ENCODE peak calls at places on chromosomes 6 and 20, in seven cellular contexts. T is cardiac muscle cell, P is endothelial cell, Q is GM12864, Y is fibroblast of mammary gland, O is vagina, C is psoas muscle. V is an unnamed sample.
A peak's percentile ranks its signal among the peaks of the same experiment; 100 is the strongest.

GRCh38 chr6:168416531-168416930 is 24.5 kb upstream of the SMOC2 start:
- DNase-seq in T (no peak), P (no peak), Q (no peak), Y (no peak), O (no peak), C (no peak), V (no peak)

GRCh38 chr6:31585531-31585930 is 546 bp upstream of the LST1 start:
- DNase-seq in T (no peak), P (no peak), Q (no peak), Y (peak; percentile 19), O (no peak), C (no peak), V (no peak)

GRCh38 chr6:73088138-73088813 is 137.0 kb downstream of the KHDC1L start:
- DNase-seq in T (no peak), P (no peak), Q (peak; percentile 18), Y (no peak), O (no peak), C (no peak), V (no peak)

GRCh38 chr20:23497458-23498026 is 6.6 kb downstream of the CST8 start:
- DNase-seq in T (no peak), P (no peak), Q (no peak), Y (no peak), O (no peak), C (no peak), V (no peak)

GRCh38 chr6:140670013-140670412 is 1295.6 kb upstream of the CITED2 start:
- DNase-seq in T (no peak), P (no peak), Q (no peak), Y (peak; percentile 70), O (no peak), C (no peak), V (no peak)

GRCh38 chr6:155595264-155595663 is 139.6 kb upstream of the NOX3 start:
- DNase-seq in T (no peak), P (no peak), Q (no peak), Y (no peak), O (no peak), C (no peak), V (no peak)

GRCh38 chr20:25274891-25275812 is 27.3 kb downstream of the PYGB start:
- DNase-seq in T (no peak), P (no peak), Q (no peak), Y (no peak), O (no peak), C (peak; percentile 71), V (peak; percentile 14)

GRCh38 chr20:17657079-17657825 is 24.8 kb downstream of the RRBP1 start:
- DNase-seq in T (peak; percentile 51), P (no peak), Q (no peak), Y (no peak), O (no peak), C (no peak), V (no peak)

GRCh38 chr6:82988904-82989303 is 76.7 kb downstream of the UBE3D start:
- DNase-seq in T (no peak), P (no peak), Q (no peak), Y (peak; percentile 10), O (no peak), C (no peak), V (no peak)

GRCh38 chr6:111676383-111676782 is 70.7 kb upstream of the TRAF3IP2 start:
- DNase-seq in T (no peak), P (no peak), Q (no peak), Y (no peak), O (peak; percentile 5), C (no peak), V (no peak)

GRCh38 chr6:145583753-145584152 is 151.6 kb downstream of the EPM2A start:
- DNase-seq in T (no peak), P (no peak), Q (no peak), Y (no peak), O (no peak), C (no peak), V (no peak)

GRCh38 chr6:123380257-123380656 is 256.5 kb downstream of the TRDN start:
- DNase-seq in T (peak; percentile 67), P (peak; percentile 39), Q (no peak), Y (peak; percentile 43), O (no peak), C (no peak), V (no peak)

GRCh38 chr6:22231616-22232015 is 65.2 kb downstream of the PRL start:
- DNase-seq in T (no peak), P (no peak), Q (no peak), Y (no peak), O (no peak), C (no peak), V (no peak)

GRCh38 chr6:73656501-73657145 is 2.8 kb upstream of the SLC17A5 start:
- DNase-seq in T (no peak), P (no peak), Q (no peak), Y (no peak), O (no peak), C (no peak), V (no peak)

GRCh38 chr20:383889-384288 is 3.3 kb downstream of the TRIB3 start:
- DNase-seq in T (no peak), P (no peak), Q (no peak), Y (no peak), O (no peak), C (no peak), V (no peak)

GRCh38 chr6:48074368-48074767 is 36.6 kb downstream of the PTCHD4 start:
- DNase-seq in T (no peak), P (no peak), Q (no peak), Y (peak; percentile 61), O (no peak), C (no peak), V (no peak)

GRCh38 chr20:59966428-59966827 is 8.2 kb downstream of the CDH26 start:
- DNase-seq in T (no peak), P (no peak), Q (no peak), Y (no peak), O (no peak), C (no peak), V (no peak)

GRCh38 chr20:10239954-10240353 is 21.3 kb downstream of the SNAP25 start:
- DNase-seq in T (peak; percentile 52), P (no peak), Q (no peak), Y (peak; percentile 28), O (no peak), C (no peak), V (no peak)

GRCh38 chr20:53878262-53879047 is 191.9 kb downstream of the BCAS1 start:
- DNase-seq in T (no peak), P (no peak), Q (no peak), Y (no peak), O (no peak), C (no peak), V (no peak)

GRCh38 chr20:32453467-32454163 is 95.5 kb downstream of the ASXL1 start:
- DNase-seq in T (no peak), P (no peak), Q (no peak), Y (no peak), O (no peak), C (peak; percentile 43), V (no peak)
- TF ChIP-seq CTCF in T (no peak), P (no peak), Q (no peak), Y (no peak), O (no peak), C (no peak), V (no peak)

GRCh38 chr20:58892126-58892931 is 39.8 kb downstream of the GNAS start:
- DNase-seq in T (peak; percentile 90), P (peak; percentile 79), Q (no peak), Y (peak; percentile 56), O (no peak), C (peak; percentile 85), V (peak; percentile 71)
- TF ChIP-seq CTCF in T (peak; percentile 8), P (no peak), Q (peak; percentile 28), Y (no peak), O (peak; percentile 28), C (no peak), V (no peak)

GRCh38 chr6:106084106-106084963 is 1.8 kb upstream of the PRDM1 start:
- DNase-seq in T (peak; percentile 70), P (peak; percentile 77), Q (peak; percentile 82), Y (peak; percentile 97), O (no peak), C (peak; percentile 73), V (no peak)

GRCh38 chr6:106085687-106085983 is 501 bp upstream of the PRDM1 start:
- DNase-seq in T (no peak), P (no peak), Q (no peak), Y (no peak), O (no peak), C (no peak), V (no peak)

GRCh38 chr6:106083618-106084017 is 2.5 kb upstream of the PRDM1 start:
- DNase-seq in T (no peak), P (no peak), Q (no peak), Y (no peak), O (no peak), C (no peak), V (no peak)

GRCh38 chr6:106085984-106086832 is at the start of gene PRDM1:
- DNase-seq in T (peak; percentile 82), P (peak; percentile 88), Q (peak; percentile 92), Y (peak; percentile 64), O (no peak), C (peak; percentile 86), V (peak; percentile 69)

GRCh38 chr6:106084973-106085686 is 1.0 kb upstream of the PRDM1 start:
- DNase-seq in T (no peak), P (peak; percentile 45), Q (no peak), Y (peak; percentile 68), O (no peak), C (no peak), V (no peak)
- TF ChIP-seq CTCF in T (no peak), P (peak; percentile 7), Q (no peak), Y (no peak), O (no peak), C (no peak), V (no peak)

GRCh38 chr6:34027939-34028441 is 117.9 kb downstream of the GRM4 start:
- DNase-seq in T (no peak), P (no peak), Q (no peak), Y (no peak), O (no peak), C (no peak), V (no peak)
- TF ChIP-seq CTCF in T (no peak), P (peak; percentile 43), Q (no peak), Y (no peak), O (peak; percentile 2), C (no peak), V (peak; percentile 45)

V was measured in mesothelial cell of epicardium.